ENCODE peak calls at places on chromosomes 3 and 15, in six cellular contexts. T is cardiac muscle cell; E is right cardiac atrium; C is T-helper 1 cell; Q is adrenal gland; A is activated CD8-positive, alpha-beta memory T cell treated with anti-CD3 and anti-CD28 coated beads for 24 hours. P is an unnamed sample.

GRCh38 chr3:141227752-141228151 is 3.9 kb upstream of the PXYLP1 start:
- DNase-seq in C (no peak), T (peak), A (no peak), E (no peak), Q (no peak), P (no peak)

GRCh38 chr3:130783629-130784028 is 37.0 kb upstream of the PIK3R4 start:
- DNase-seq in Q (no peak), E (no peak), T (peak), A (no peak), C (no peak), P (no peak)

GRCh38 chr3:43043071-43043766 is 62.7 kb downstream of the POMGNT2 start:
- DNase-seq in A (no peak), C (no peak), Q (no peak), T (no peak), E (no peak), P (no peak)

GRCh38 chr3:11522953-11523792 is 120.5 kb downstream of the VGLL4 start:
- DNase-seq in C (no peak), A (no peak), Q (no peak), T (no peak), E (no peak), P (no peak)

GRCh38 chr3:142267269-142267668 is 41.9 kb upstream of the GK5 start:
- DNase-seq in Q (no peak), C (no peak), E (no peak), T (no peak), A (no peak), P (no peak)

GRCh38 chr15:61651267-61651666 is 409.0 kb downstream of the VPS13C start:
- DNase-seq in A (no peak), T (no peak), Q (no peak), E (no peak), C (no peak), P (no peak)

GRCh38 chr3:112634786-112635541 is 6.0 kb downstream of the CCDC80 start:
- DNase-seq in E (no peak), T (peak), A (no peak), Q (no peak), C (no peak), P (peak)

GRCh38 chr3:139994891-139995290 is 59.9 kb downstream of the CLSTN2 start:
- DNase-seq in E (no peak), Q (no peak), T (no peak), A (no peak), C (no peak), P (no peak)

GRCh38 chr3:36906504-36907149 is 38.2 kb downstream of the TRANK1 start:
- DNase-seq in Q (no peak), C (no peak), E (no peak), T (peak), A (peak), P (no peak)

GRCh38 chr15:39887832-39888231 is 32.2 kb downstream of the GPR176 start:
- DNase-seq in C (no peak), A (no peak), Q (peak), T (peak), E (no peak), P (no peak)

GRCh38 chr15:82894971-82895520 is 57.5 kb downstream of the HOMER2 start:
- DNase-seq in Q (no peak), A (no peak), C (no peak), E (no peak), T (no peak), P (no peak)